ENCODE peak calls at places on chromosomes 12 and 14, in nine cellular contexts. J is NCI-H460; H is HCT116; I is GF-D8; V is Daoy; F is AG09319; P is thoracic aorta; N is WTC11; K is stimulated activated CD4-positive, alpha-beta T cell treated with anti-CD3 and anti-CD28 coated beads, Interleukin-15, amount 100 ng/mL, for 1 hour. T is an unnamed sample.

GRCh38 chr12:123634142-123634561 is 523 bp downstream of the GTF2H3 start:
- DNase-seq in N (no peak), K (no peak), P (no peak), I (no peak), F (no peak), J (no peak), H (no peak), V (no peak), T (no peak)

GRCh38 chr12:105365231-105365630 is 34.7 kb downstream of the C12orf75 start:
- DNase-seq in K (no peak), V (no peak), F (no peak), I (no peak), P (no peak), J (no peak), H (no peak), N (no peak), T (no peak)

GRCh38 chr14:71918955-71919354 is 13.3 kb upstream of the RGS6 start:
- DNase-seq in H (no peak), V (peak; percentile 55), I (no peak), J (no peak), K (no peak), N (peak; percentile 36), P (no peak), F (no peak), T (no peak)

GRCh38 chr14:50741571-50741970 is 73.5 kb upstream of the SAV1 start:
- DNase-seq in K (no peak), J (peak; percentile 56), V (peak; percentile 54), P (no peak), H (peak; percentile 16), N (no peak), I (no peak), F (no peak), T (peak; percentile 22)

GRCh38 chr14:73168691-73169090 is 32.4 kb downstream of the PSEN1 start:
- DNase-seq in P (no peak), N (no peak), K (no peak), J (no peak), V (no peak), F (no peak), I (no peak), H (no peak), T (no peak)

GRCh38 chr12:21566907-21567355 is 37.7 kb downstream of the GYS2 start:
- DNase-seq in H (no peak), I (no peak), K (no peak), J (no peak), N (no peak), P (no peak), F (no peak), V (no peak), T (no peak)

GRCh38 chr12:29728033-29728432 is 55.7 kb downstream of the TMTC1 start:
- DNase-seq in V (no peak), H (no peak), I (no peak), P (no peak), J (no peak), F (no peak), N (no peak), K (no peak), T (no peak)

GRCh38 chr14:81066672-81067071 is 111.3 kb downstream of the TSHR start:
- DNase-seq in V (no peak), F (no peak), H (no peak), P (no peak), J (no peak), I (no peak), K (no peak), N (no peak), T (no peak)

GRCh38 chr12:32589165-32589891 is 89.8 kb upstream of the DNM1L start:
- DNase-seq in H (no peak), V (no peak), I (peak; percentile 96), F (no peak), P (no peak), N (no peak), K (no peak), J (no peak), T (no peak)

GRCh38 chr12:67256649-67257048 is 12.5 kb upstream of the CAND1 start:
- DNase-seq in P (no peak), I (no peak), J (no peak), V (no peak), K (no peak), H (no peak), N (no peak), F (no peak), T (no peak)

GRCh38 chr12:95168746-95169145 is 48.5 kb downstream of the FGD6 start:
- DNase-seq in H (no peak), K (no peak), J (no peak), F (no peak), I (no peak), P (no peak), N (no peak), V (no peak), T (no peak)

GRCh38 chr12:96070670-96071279 is 35.4 kb upstream of the LTA4H start:
- DNase-seq in F (no peak), P (no peak), K (no peak), J (no peak), H (no peak), N (peak; percentile 40), V (peak; percentile 17), I (no peak), T (no peak)

GRCh38 chr14:99731536-99732435 is 47.7 kb downstream of the CYP46A1 start:
- DNase-seq in I (no peak), K (no peak), V (peak; percentile 10), P (no peak), H (no peak), J (no peak), F (no peak), N (peak; percentile 16), T (no peak)

GRCh38 chr12:553216-554000 is 93.7 kb downstream of the B4GALNT3 start:
- DNase-seq in J (no peak), N (no peak), K (no peak), H (no peak), P (no peak), F (no peak), V (no peak), I (no peak), T (no peak)

GRCh38 chr12:11482955-11483354 is 87.6 kb upstream of the PRB2 start:
- DNase-seq in I (no peak), P (no peak), F (no peak), K (no peak), H (no peak), N (no peak), J (no peak), V (peak; percentile 6), T (peak; percentile 69)

GRCh38 chr12:76449572-76449971 is 101.4 kb upstream of the BBS10 start:
- DNase-seq in I (no peak), J (peak; percentile 38), H (no peak), N (no peak), F (no peak), P (no peak), V (peak; percentile 6), K (no peak), T (no peak)

GRCh38 chr12:118098911-118099671 is 4.7 kb downstream of the VSIG10 start:
- DNase-seq in I (no peak), J (no peak), F (no peak), K (no peak), H (no peak), N (no peak), V (no peak), P (no peak), T (no peak)

GRCh38 chr14:22797017-22797917 is 18.0 kb downstream of the SLC7A7 start:
- DNase-seq in F (no peak), V (no peak), K (no peak), N (no peak), H (no peak), J (no peak), I (no peak), P (no peak), T (no peak)

GRCh38 chr12:26523708-26524150 is 309.3 kb downstream of the ITPR2 start:
- DNase-seq in K (no peak), H (no peak), V (peak; percentile 37), J (peak; percentile 69), I (no peak), N (no peak), P (peak; percentile 76), F (peak; percentile 89), T (peak; percentile 67)

T was measured in brain microvascular endothelial cell.